ENCODE peak calls at places on chromosomes 13 and 19, in four cellular contexts. One of them, this sample, is unnamed.

GRCh38 chr13:25743426-25743825 is 308.4 kb downstream of the SHISA2 start:
- DNase-seq in left ventricle myocardium inferior: no peak
- DNase-seq in central memory CD4-positive, alpha-beta T cell: no peak
- DNase-seq in H4: no peak
- DNase-seq in this sample: no peak

GRCh38 chr13:110559429-110559943 is 2.0 kb downstream of the RAB20 start:
- DNase-seq in left ventricle myocardium inferior: peak
- DNase-seq in central memory CD4-positive, alpha-beta T cell: no peak
- DNase-seq in H4: peak
- DNase-seq in this sample: no peak

GRCh38 chr19:47239610-47240296 is 8.8 kb upstream of the BBC3 start:
- DNase-seq in left ventricle myocardium inferior: peak
- DNase-seq in central memory CD4-positive, alpha-beta T cell: peak
- DNase-seq in H4: no peak
- DNase-seq in this sample: peak

GRCh38 chr19:51258165-51258564 is 7.3 kb downstream of the SIGLECL1 start:
- DNase-seq in left ventricle myocardium inferior: no peak
- DNase-seq in central memory CD4-positive, alpha-beta T cell: no peak
- DNase-seq in H4: no peak
- DNase-seq in this sample: no peak

GRCh38 chr19:41860419-41861097 is 503 bp downstream of the RPS19 start:
- DNase-seq in left ventricle myocardium inferior: no peak
- DNase-seq in central memory CD4-positive, alpha-beta T cell: peak
- DNase-seq in H4: no peak
- DNase-seq in this sample: peak

GRCh38 chr19:8526345-8527062 is 12.5 kb upstream of the ZNF414 start:
- DNase-seq in left ventricle myocardium inferior: peak
- DNase-seq in central memory CD4-positive, alpha-beta T cell: no peak
- DNase-seq in H4: peak
- DNase-seq in this sample: no peak

GRCh38 chr19:372306-372890 is 27.8 kb upstream of the MIER2 start:
- DNase-seq in left ventricle myocardium inferior: peak
- DNase-seq in central memory CD4-positive, alpha-beta T cell: no peak
- DNase-seq in H4: peak
- DNase-seq in this sample: no peak

GRCh38 chr13:112651306-112651705 is 38.5 kb upstream of the ATP11A start:
- DNase-seq in left ventricle myocardium inferior: no peak
- DNase-seq in central memory CD4-positive, alpha-beta T cell: no peak
- DNase-seq in H4: no peak
- DNase-seq in this sample: no peak

GRCh38 chr13:111516712-111517640 is 196.5 kb downstream of the TEX29 start:
- DNase-seq in left ventricle myocardium inferior: no peak
- DNase-seq in central memory CD4-positive, alpha-beta T cell: no peak
- DNase-seq in H4: no peak
- DNase-seq in this sample: no peak

GRCh38 chr13:49784886-49785570 is 7.5 kb downstream of the KPNA3 start:
- DNase-seq in left ventricle myocardium inferior: no peak
- DNase-seq in central memory CD4-positive, alpha-beta T cell: no peak
- DNase-seq in H4: no peak
- DNase-seq in this sample: no peak

GRCh38 chr19:4120531-4120930 is 3.4 kb downstream of the MAP2K2 start:
- DNase-seq in left ventricle myocardium inferior: no peak
- DNase-seq in central memory CD4-positive, alpha-beta T cell: no peak
- DNase-seq in H4: no peak
- DNase-seq in this sample: no peak

GRCh38 chr19:4200940-4201542 is 18.6 kb downstream of the ANKRD24 start:
- DNase-seq in left ventricle myocardium inferior: no peak
- DNase-seq in central memory CD4-positive, alpha-beta T cell: no peak
- DNase-seq in H4: no peak
- DNase-seq in this sample: no peak

GRCh38 chr19:3075605-3076431 is 13.5 kb upstream of the TLE5 start:
- DNase-seq in left ventricle myocardium inferior: peak
- DNase-seq in central memory CD4-positive, alpha-beta T cell: peak
- DNase-seq in H4: no peak
- DNase-seq in this sample: peak

GRCh38 chr13:101397742-101398141 is 18.6 kb downstream of the NALCN start:
- DNase-seq in left ventricle myocardium inferior: no peak
- DNase-seq in central memory CD4-positive, alpha-beta T cell: no peak
- DNase-seq in H4: no peak
- DNase-seq in this sample: no peak

This sample was measured in naive thymus-derived CD4-positive, alpha-beta T cell.